ENCODE peak calls at places on chromosomes 3 and 15, in four cellular contexts. E is CD4-positive, alpha-beta T cell; H is fibroblast of lung; Y is AG10803. U is an unnamed sample.

GRCh38 chr15:71329509-71330260 is 214.4 kb downstream of the THSD4 start:
- DNase-seq in E (no peak), H (peak), Y (peak), U (no peak)

GRCh38 chr3:174397848-174398247 is 461.3 kb upstream of the NAALADL2 start:
- DNase-seq in E (no peak), H (peak), Y (peak), U (no peak)

GRCh38 chr3:150345021-150345538 is 63.0 kb upstream of the TSC22D2 start:
- DNase-seq in E (no peak), H (no peak), Y (peak), U (no peak)

GRCh38 chr3:116517308-116517707 is 72.0 kb upstream of the LSAMP start:
- DNase-seq in E (no peak), H (peak), Y (peak), U (no peak)

GRCh38 chr3:71397046-71397445 is 186.5 kb downstream of the FOXP1 start:
- DNase-seq in E (no peak), H (peak), Y (peak), U (no peak)

GRCh38 chr15:36926422-36926815 is 173.9 kb downstream of the MEIS2 start:
- DNase-seq in E (no peak), H (no peak), Y (no peak), U (no peak)

GRCh38 chr3:157408499-157409149 is 28.0 kb upstream of the PTX3 start:
- DNase-seq in E (no peak), H (no peak), Y (no peak), U (no peak)

GRCh38 chr3:194121881-194122280 is 14.1 kb upstream of the HES1 start:
- DNase-seq in E (no peak), H (no peak), Y (no peak), U (no peak)

GRCh38 chr15:63923993-63924950 is 90.5 kb upstream of the HERC1 start:
- DNase-seq in E (no peak), H (no peak), Y (peak), U (no peak)

GRCh38 chr3:16132926-16133325 is 41.6 kb upstream of the GALNT15 start:
- DNase-seq in E (no peak), H (peak), Y (peak), U (no peak)

GRCh38 chr3:32500880-32501784 is 1.5 kb downstream of the CMTM6 start:
- DNase-seq in E (no peak), H (no peak), Y (no peak), U (no peak)

GRCh38 chr3:21645121-21645897 is 105.7 kb downstream of the ZNF385D start:
- DNase-seq in E (no peak), H (peak), Y (peak), U (no peak)

GRCh38 chr15:62307551-62307950 is 142.5 kb upstream of the C2CD4B start:
- DNase-seq in E (no peak), H (no peak), Y (peak), U (no peak)

GRCh38 chr15:46921906-46922305 is 795.4 kb upstream of the SEMA6D start:
- DNase-seq in E (no peak), H (no peak), Y (no peak), U (no peak)

GRCh38 chr15:65069179-65069578 is 1.4 kb upstream of the RASL12 start:
- DNase-seq in E (no peak), H (peak), Y (peak), U (no peak)

GRCh38 chr3:154121236-154122095 is at the start of gene ARHGEF26:
- DNase-seq in E (peak), H (peak), Y (peak), U (peak)

GRCh38 chr3:52897130-52898109 is at the start of gene STIMATE:
- DNase-seq in E (peak), H (peak), Y (peak), U (peak)

GRCh38 chr15:100191161-100191560 is 150.6 kb downstream of the ADAMTS17 start:
- DNase-seq in E (no peak), H (no peak), Y (no peak), U (no peak)

GRCh38 chr15:50854594-50855490 is 53.6 kb upstream of the AP4E1 start:
- DNase-seq in E (no peak), H (no peak), Y (peak), U (no peak)

GRCh38 chr3:171788546-171789351 is 21.5 kb downstream of the PLD1 start:
- DNase-seq in E (no peak), H (peak), Y (peak), U (no peak)

GRCh38 chr3:84974347-84974746 is 15.6 kb downstream of the CADM2 start:
- DNase-seq in E (no peak), H (peak), Y (no peak), U (no peak)

GRCh38 chr15:23687143-23687470 is at the start of gene NDN:
- DNase-seq in E (no peak), H (peak), Y (peak), U (peak)

GRCh38 chr15:95866698-95867440 is 463.6 kb upstream of the NR2F2 start:
- DNase-seq in E (no peak), H (no peak), Y (no peak), U (no peak)

GRCh38 chr3:48538451-48538850 is 18.2 kb downstream of the PFKFB4 start:
- DNase-seq in E (no peak), H (no peak), Y (no peak), U (no peak)

GRCh38 chr3:71987089-71987735 is 202.3 kb upstream of the PROK2 start:
- DNase-seq in E (no peak), H (peak), Y (no peak), U (no peak)

GRCh38 chr15:91890614-91891013 is 37.1 kb downstream of the SLCO3A1 start:
- DNase-seq in E (no peak), H (no peak), Y (no peak), U (no peak)

GRCh38 chr3:172647823-172648222 is 63.0 kb downstream of the NCEH1 start:
- DNase-seq in E (no peak), H (no peak), Y (no peak), U (no peak)

GRCh38 chr3:176872771-176873209 is 324.5 kb downstream of the TBL1XR1 start:
- DNase-seq in E (peak), H (peak), Y (peak), U (no peak)

GRCh38 chr15:47963265-47963664 is 157.5 kb upstream of the SLC24A5 start:
- DNase-seq in E (no peak), H (no peak), Y (no peak), U (no peak)

GRCh38 chr3:147360936-147361670 is 45.2 kb downstream of the ZIC4 start:
- DNase-seq in E (no peak), H (no peak), Y (no peak), U (no peak)

GRCh38 chr15:88258021-88258641 is 1.6 kb upstream of the NTRK3 start:
- DNase-seq in E (no peak), H (no peak), Y (peak), U (no peak)

GRCh38 chr3:110026421-110026820 is 689.1 kb upstream of the DPPA4 start:
- DNase-seq in E (no peak), H (no peak), Y (no peak), U (no peak)

GRCh38 chr3:52795298-52795900 is 803 bp downstream of the ITIH3 start:
- DNase-seq in E (no peak), H (no peak), Y (no peak), U (no peak)

GRCh38 chr3:40847571-40847992 is 322.8 kb downstream of the ZNF621 start:
- DNase-seq in E (no peak), H (no peak), Y (peak), U (no peak)
- TF ChIP-seq CTCF in E (no peak), H (no peak), Y (peak), U (no peak)

DNA sequence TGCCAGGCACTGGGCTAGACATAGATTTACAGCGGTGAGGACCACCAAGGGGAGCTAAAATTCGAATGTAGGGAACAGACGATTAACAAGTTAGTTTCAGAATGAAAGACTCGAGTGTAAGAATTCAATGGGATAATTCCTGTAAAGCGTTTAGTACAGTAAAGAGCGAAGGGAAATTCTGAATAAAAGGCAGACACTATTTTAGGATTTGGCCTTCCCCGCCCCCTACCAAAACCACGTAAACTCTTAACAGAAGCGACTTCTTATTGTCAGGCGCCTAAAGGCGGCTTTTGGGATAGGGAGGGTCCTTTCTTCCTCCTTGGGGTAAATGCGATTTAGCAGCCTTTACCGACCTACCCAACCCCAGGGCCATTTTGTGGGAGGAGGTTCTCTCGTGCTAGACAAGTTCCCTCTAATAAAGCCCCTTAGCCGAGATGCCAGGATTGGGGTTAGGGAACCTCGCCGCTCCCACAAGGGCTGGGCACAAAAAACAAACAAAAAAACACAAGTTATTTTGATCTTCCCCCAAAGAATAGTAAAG is 536 bp upstream of the RAB5A start:
- DNase-seq in E (no peak), H (no peak), Y (no peak), U (no peak)
- TF ChIP-seq CTCF in E (no peak), H (no peak), Y (no peak), U (no peak)

GRCh38 chr3:192916455-192917257 is 1.0 kb downstream of the MB21D2 start:
- DNase-seq in E (no peak), H (peak), Y (peak), U (no peak)
- TF ChIP-seq CTCF in E (no peak), H (no peak), Y (no peak), U (no peak)

GRCh38 chr3:130084581-130084980 is 3.0 kb downstream of the ALG1L2 start:
- DNase-seq in E (no peak), H (no peak), Y (no peak), U (no peak)
- TF ChIP-seq CTCF in E (no peak), H (no peak), Y (no peak), U (no peak)

GRCh38 chr3:55884066-55884465 is 397.0 kb upstream of the WNT5A start:
- DNase-seq in E (no peak), H (no peak), Y (no peak), U (no peak)

GRCh38 chr3:55884491-55885285 is 397.6 kb upstream of the WNT5A start:
- DNase-seq in E (no peak), H (no peak), Y (no peak), U (no peak)

GRCh38 chr3:55888282-55888855 is 401.3 kb upstream of the WNT5A start:
- DNase-seq in E (no peak), H (no peak), Y (no peak), U (no peak)

GRCh38 chr3:55882006-55882405 is 394.9 kb upstream of the WNT5A start:
- DNase-seq in E (no peak), H (no peak), Y (no peak), U (no peak)

GRCh38 chr3:55885721-55886120 is 398.6 kb upstream of the WNT5A start:
- DNase-seq in E (no peak), H (peak), Y (peak), U (no peak)
- TF ChIP-seq CTCF in E (no peak), H (peak), Y (peak), U (no peak)

DNA sequence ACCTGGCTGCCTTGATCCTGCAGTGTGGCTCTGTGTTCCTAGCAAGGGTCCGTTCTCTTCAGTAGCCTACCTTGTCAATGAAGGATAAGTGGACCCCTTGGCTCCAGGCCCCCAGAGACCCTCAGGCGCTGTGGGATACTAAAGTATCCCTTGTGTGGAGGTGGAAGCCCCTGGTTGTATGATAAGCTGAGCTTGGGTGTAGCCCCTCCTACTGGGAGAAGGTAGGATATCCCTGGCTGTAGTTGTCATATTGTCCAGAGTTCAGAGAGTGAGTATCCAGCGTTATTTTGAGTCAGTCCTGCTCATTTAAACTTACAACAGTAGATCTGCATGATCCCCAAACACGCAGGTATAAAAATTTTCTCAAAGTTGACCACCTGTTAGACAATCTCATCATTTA is 496.8 kb downstream of the CNTN4 start:
- DNase-seq in E (no peak), H (no peak), Y (no peak), U (no peak)
- TF ChIP-seq CTCF in E (no peak), H (no peak), Y (no peak), U (no peak)

GRCh38 chr15:39438795-39439577 is 141.9 kb upstream of the THBS1 start:
- DNase-seq in E (no peak), H (no peak), Y (no peak), U (no peak)
- TF ChIP-seq CTCF in E (no peak), H (no peak), Y (no peak), U (no peak)

GRCh38 chr3:187974857-187975257 is 179.1 kb upstream of the LPP start:
- DNase-seq in E (no peak), H (no peak), Y (no peak), U (no peak)
- TF ChIP-seq CTCF in E (peak), H (no peak), Y (peak), U (no peak)

DNA sequence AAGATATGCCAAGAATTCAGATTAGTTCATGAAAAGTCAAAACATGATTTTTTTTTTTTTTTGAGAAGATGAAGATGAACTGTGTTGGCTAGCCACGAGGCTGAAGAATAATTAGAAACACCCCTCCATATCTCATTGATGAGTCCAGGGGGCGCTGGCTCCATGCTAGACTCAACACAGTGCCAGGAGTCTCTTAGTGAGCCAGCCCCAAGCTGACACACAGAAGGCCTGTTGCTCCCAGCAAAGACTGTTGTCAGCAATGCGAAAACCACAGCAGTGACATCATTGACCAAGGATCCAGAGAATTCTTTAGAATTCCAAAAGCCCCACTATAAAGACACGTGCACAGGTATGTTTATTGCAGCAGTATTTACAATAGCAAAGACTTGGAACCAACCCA is 185.2 kb downstream of the ANXA2 start:
- DNase-seq in E (no peak), H (no peak), Y (peak), U (no peak)
- TF ChIP-seq CTCF in E (no peak), H (no peak), Y (no peak), U (peak)

DNA sequence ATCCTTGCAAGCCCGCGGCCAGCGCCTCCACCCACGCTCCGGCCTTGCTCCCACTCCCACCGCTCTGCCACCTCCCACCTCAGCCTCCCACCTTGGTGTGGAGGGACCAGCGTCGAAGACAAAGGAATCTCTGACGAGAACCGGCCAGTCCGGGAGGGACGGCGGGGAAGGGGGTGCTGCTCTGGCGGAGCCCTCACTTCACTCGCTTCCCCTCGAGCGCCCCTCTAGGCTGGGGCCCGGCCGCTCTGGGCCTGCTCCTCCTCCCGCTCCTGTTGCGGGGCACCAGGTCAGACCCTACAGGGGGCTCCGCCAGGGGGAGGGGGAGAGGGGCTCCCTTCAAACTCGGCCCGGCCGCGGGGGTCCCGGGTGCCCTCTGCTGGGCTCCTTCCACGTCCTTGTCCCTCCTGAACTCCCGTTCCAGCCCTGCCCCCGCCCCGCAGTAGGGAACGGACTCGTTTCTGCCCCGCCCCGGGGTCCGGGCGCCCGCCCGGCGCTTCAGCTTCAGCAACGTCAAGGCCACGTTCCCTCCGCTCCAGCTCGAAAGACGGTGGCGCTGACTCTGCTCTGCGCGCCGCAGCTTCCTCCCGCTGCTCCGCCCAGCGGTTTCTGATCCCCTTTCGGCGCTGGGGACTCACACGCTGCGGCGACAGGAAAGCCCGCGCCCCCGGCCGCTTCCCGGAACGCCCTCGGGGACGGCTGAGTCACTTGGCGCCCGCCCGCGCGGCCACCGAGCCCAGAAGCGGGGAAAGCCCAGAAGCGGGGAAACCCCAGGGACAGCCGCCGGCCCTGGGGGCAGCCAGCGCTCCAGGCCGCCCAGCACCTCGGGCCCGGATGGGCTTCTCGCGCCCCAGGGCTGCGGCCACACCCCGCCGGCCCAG is 28.6 kb downstream of the ARHGAP31 start:
- DNase-seq in E (peak), H (peak), Y (peak), U (peak)
- TF ChIP-seq CTCF in E (no peak), H (no peak), Y (no peak), U (no peak)

U was measured in D721Med.